ENCODE peak calls at places on chromosomes 6 and 20, in four cellular contexts. L is left colon, N is iris pigment epithelial cell, V is non-pigmented ciliary epithelial cell. W is an unnamed sample.

GRCh38 chr6:1381397-1382330 is 7.7 kb upstream of the FOXF2 start:
- DNase-seq in V (no peak), L (peak; percentile 61), N (no peak), W (peak; percentile 69)

GRCh38 chr6:133512410-133513016 is 271.4 kb downstream of the EYA4 start:
- DNase-seq in N (peak; percentile 55), L (peak; percentile 24), V (peak; percentile 13), W (peak; percentile 50)

GRCh38 chr6:163346529-163346961 is 68.0 kb upstream of the QKI start:
- DNase-seq in N (no peak), L (no peak), V (no peak), W (no peak)

GRCh38 chr6:141610741-141611140 is 522.0 kb upstream of the GJE1 start:
- DNase-seq in V (peak; percentile 23), N (peak; percentile 83), L (no peak), W (no peak)

GRCh38 chr20:50513169-50514034 is 3.2 kb downstream of the PTPN1 start:
- DNase-seq in V (peak; percentile 71), N (peak; percentile 85), L (no peak), W (no peak)

GRCh38 chr6:42960243-42961019 is at the start of gene GNMT:
- DNase-seq in N (peak; percentile 25), L (peak; percentile 84), V (no peak), W (peak; percentile 91)

GRCh38 chr6:39193201-39193791 is 36.0 kb downstream of the KCNK5 start:
- DNase-seq in V (no peak), N (no peak), L (no peak), W (no peak)

GRCh38 chr20:1391640-1392442 is 1.0 kb downstream of the FKBP1A start:
- DNase-seq in L (no peak), V (no peak), N (peak; percentile 54), W (no peak)

GRCh38 chr6:124356276-124356810 is 552.7 kb downstream of the NKAIN2 start:
- DNase-seq in L (no peak), N (no peak), V (no peak), W (no peak)

GRCh38 chr6:37868447-37868825 is 48.9 kb downstream of the ZFAND3 start:
- DNase-seq in N (peak; percentile 74), L (no peak), V (peak; percentile 46), W (no peak)

GRCh38 chr6:51778666-51779065 is 308.7 kb downstream of the PKHD1 start:
- DNase-seq in L (no peak), V (no peak), N (no peak), W (no peak)

GRCh38 chr6:93418448-93419303 is 683 bp downstream of the EPHA7 start:
- DNase-seq in N (peak; percentile 27), L (peak; percentile 21), V (no peak), W (no peak)

GRCh38 chr6:137000825-137001224 is 43.9 kb downstream of the IL20RA start:
- DNase-seq in L (no peak), V (no peak), N (no peak), W (no peak)

GRCh38 chr6:17919494-17919893 is 67.9 kb downstream of the KIF13A start:
- DNase-seq in L (no peak), V (no peak), N (no peak), W (no peak)

GRCh38 chr6:119627908-119628669 is 278.5 kb upstream of the MAN1A1 start:
- DNase-seq in V (no peak), N (no peak), L (no peak), W (no peak)

GRCh38 chr20:15673206-15673605 is 900.0 kb downstream of the KIF16B start:
- DNase-seq in L (no peak), N (peak; percentile 74), V (peak; percentile 69), W (no peak)

GRCh38 chr6:102488729-102489128 is 1095.2 kb downstream of the GRIK2 start:
- DNase-seq in L (no peak), N (peak; percentile 6), V (peak; percentile 23), W (no peak)

GRCh38 chr6:129402244-129402643 is 307.7 kb downstream of the ARHGAP18 start:
- DNase-seq in V (no peak), L (no peak), N (peak; percentile 28), W (no peak)

W was measured in stomach.